ENCODE peak calls at places on chromosomes 16 and 17, in ten cellular contexts. M, V, E, A, P, U, O, R, N and K are unnamed samples.

GRCh38 chr17:14202388-14203166 is 34.1 kb downstream of the CDRT15 start:
- DNase-seq in M (no peak), V (no peak), E (no peak), A (no peak), P (no peak), U (no peak), O (no peak), R (no peak), N (peak), K (no peak)

GRCh38 chr16:87048038-87048743 is 269.0 kb downstream of the C16orf95 start:
- DNase-seq in M (no peak), V (no peak), E (no peak), A (no peak), P (no peak), U (no peak), O (no peak), R (no peak), N (no peak), K (no peak)

GRCh38 chr16:68503334-68503733 is 35.8 kb upstream of the ZFP90 start:
- DNase-seq in M (peak), V (no peak), E (peak), A (no peak), P (no peak), U (no peak), O (peak), R (no peak), N (no peak), K (no peak)

GRCh38 chr17:27664606-27664965 is 33.6 kb downstream of the LGALS9 start:
- DNase-seq in M (no peak), V (no peak), E (no peak), A (no peak), P (no peak), U (no peak), O (no peak), R (no peak), N (no peak), K (no peak)

GRCh38 chr17:63314766-63315165 is 131.3 kb downstream of the CYB561 start:
- DNase-seq in M (no peak), V (no peak), E (no peak), A (no peak), P (no peak), U (no peak), O (no peak), R (no peak), N (no peak), K (no peak)

GRCh38 chr17:9170822-9171221 is 149.5 kb downstream of the NTN1 start:
- DNase-seq in M (no peak), V (no peak), E (no peak), A (no peak), P (no peak), U (no peak), O (no peak), R (no peak), N (no peak), K (no peak)

GRCh38 chr16:69595127-69596036 is 29.6 kb downstream of the NFAT5 start:
- DNase-seq in M (no peak), V (peak), E (peak), A (peak), P (no peak), U (peak), O (peak), R (no peak), N (no peak), K (no peak)

GRCh38 chr16:87918866-87919680 is 17.3 kb downstream of the CA5A start:
- DNase-seq in M (no peak), V (peak), E (peak), A (no peak), P (no peak), U (no peak), O (no peak), R (no peak), N (no peak), K (no peak)

GRCh38 chr17:58351182-58351581 is 819 bp downstream of the SUPT4H1 start:
- DNase-seq in M (no peak), V (no peak), E (no peak), A (no peak), P (no peak), U (no peak), O (no peak), R (no peak), N (peak), K (no peak)

GRCh38 chr17:45942284-45942683 is 47.9 kb downstream of the MAPT start:
- DNase-seq in M (peak), V (peak), E (peak), A (peak), P (no peak), U (no peak), O (no peak), R (no peak), N (no peak), K (no peak)

GRCh38 chr16:5381481-5381880 is 283.9 kb upstream of the EEF2KMT start:
- DNase-seq in M (no peak), V (no peak), E (no peak), A (no peak), P (no peak), U (no peak), O (no peak), R (no peak), N (no peak), K (no peak)

GRCh38 chr17:39738568-39738901 is 797 bp downstream of the GRB7 start:
- DNase-seq in M (no peak), V (peak), E (no peak), A (no peak), P (no peak), U (peak), O (no peak), R (peak), N (peak), K (no peak)

GRCh38 chr16:81551821-81552304 is 107.3 kb downstream of the CMIP start:
- DNase-seq in M (peak), V (peak), E (no peak), A (peak), P (no peak), U (no peak), O (peak), R (no peak), N (no peak), K (no peak)